ENCODE peak calls at places on chromosomes 12 and 14, in eight cellular contexts. T is nephron progenitor cell; R is ELF-1; Q is SHP77; K is right atrium auricular region; L is left ventricle myocardium inferior; C is lower lobe of right lung; N is naive thymus-derived CD8-positive, alpha-beta T cell. X is an unnamed sample.

GRCh38 chr12:21562859-21563258 is 36.8 kb downstream of the SPX start:
- DNase-seq in T (no peak), R (no peak), Q (no peak), K (no peak), L (no peak), C (no peak), N (no peak), X (no peak)

GRCh38 chr12:8890313-8891084 is 23.8 kb upstream of the PHC1 start:
- DNase-seq in T (peak; percentile 74), R (peak; percentile 78), Q (no peak), K (no peak), L (no peak), C (peak; percentile 46), N (peak; percentile 69), X (peak; percentile 52)

GRCh38 chr12:112992541-112993398 is 14.5 kb downstream of the OAS2 start:
- DNase-seq in T (peak; percentile 57), R (peak; percentile 78), Q (peak; percentile 81), K (peak; percentile 68), L (peak; percentile 20), C (peak; percentile 53), N (peak; percentile 39), X (peak; percentile 40)

GRCh38 chr14:50342211-50343080 is 30.3 kb downstream of the DMAC2L start:
- DNase-seq in T (peak; percentile 30), R (peak; percentile 77), Q (peak; percentile 56), K (peak; percentile 69), L (peak; percentile 51), C (peak; percentile 47), N (peak; percentile 54), X (no peak)

GRCh38 chr12:97046901-97047300 is 139.8 kb downstream of the NEDD1 start:
- DNase-seq in T (no peak), R (no peak), Q (no peak), K (no peak), L (no peak), C (no peak), N (no peak), X (no peak)

GRCh38 chr14:99774204-99774497 is 19.1 kb upstream of the EML1 start:
- DNase-seq in T (no peak), R (no peak), Q (no peak), K (no peak), L (no peak), C (no peak), N (no peak), X (no peak)

GRCh38 chr12:75366629-75367028 is 24.3 kb upstream of the GLIPR1L2 start:
- DNase-seq in T (no peak), R (no peak), Q (no peak), K (no peak), L (no peak), C (no peak), N (no peak), X (no peak)

GRCh38 chr12:109696485-109697269 is 16.9 kb upstream of the FAM222A start:
- DNase-seq in T (no peak), R (no peak), Q (no peak), K (no peak), L (no peak), C (no peak), N (no peak), X (no peak)

GRCh38 chr14:79514700-79515099 is 696.6 kb downstream of the DIO2 start:
- DNase-seq in T (no peak), R (peak; percentile 16), Q (no peak), K (no peak), L (no peak), C (no peak), N (no peak), X (no peak)

GRCh38 chr12:92032965-92033364 is 112.7 kb downstream of the BTG1 start:
- DNase-seq in T (no peak), R (no peak), Q (no peak), K (no peak), L (no peak), C (no peak), N (no peak), X (no peak)

GRCh38 chr14:24139272-24139934 is 2.0 kb downstream of the EMC9 start:
- DNase-seq in T (no peak), R (no peak), Q (peak; percentile 37), K (no peak), L (no peak), C (no peak), N (no peak), X (no peak)

GRCh38 chr14:53955671-53956426 is 776 bp downstream of the BMP4 start:
- DNase-seq in T (peak; percentile 59), R (peak; percentile 72), Q (no peak), K (peak; percentile 81), L (peak; percentile 77), C (peak; percentile 72), N (no peak), X (no peak)

GRCh38 chr12:109127533-109128242 is 11.3 kb downstream of the ACACB start:
- DNase-seq in T (no peak), R (no peak), Q (no peak), K (no peak), L (no peak), C (no peak), N (no peak), X (no peak)

GRCh38 chr12:106096376-106096775 is 42.4 kb downstream of the NUAK1 start:
- DNase-seq in T (no peak), R (no peak), Q (no peak), K (peak; percentile 80), L (no peak), C (no peak), N (no peak), X (no peak)

GRCh38 chr14:59262717-59263469 is 74.4 kb downstream of the DAAM1 start:
- DNase-seq in T (no peak), R (no peak), Q (peak; percentile 6), K (no peak), L (no peak), C (no peak), N (no peak), X (no peak)

GRCh38 chr12:89299417-89299816 is 52.9 kb downstream of the DUSP6 start:
- DNase-seq in T (no peak), R (no peak), Q (no peak), K (no peak), L (no peak), C (no peak), N (no peak), X (no peak)

GRCh38 chr12:104060791-104061190 is 3.5 kb upstream of the HCFC2 start:
- DNase-seq in T (no peak), R (no peak), Q (no peak), K (no peak), L (no peak), C (no peak), N (no peak), X (no peak)

GRCh38 chr14:36418937-36419336 is 98.5 kb upstream of the MBIP start:
- DNase-seq in T (no peak), R (no peak), Q (no peak), K (no peak), L (no peak), C (no peak), N (no peak), X (no peak)

GRCh38 chr14:46580941-46581671 is 70.5 kb downstream of the RPL10L start:
- DNase-seq in T (peak; percentile 39), R (peak; percentile 10), Q (peak; percentile 34), K (no peak), L (no peak), C (no peak), N (no peak), X (no peak)

GRCh38 chr14:65804752-65805473 is 392.4 kb downstream of the FUT8 start:
- DNase-seq in T (no peak), R (no peak), Q (no peak), K (no peak), L (no peak), C (no peak), N (no peak), X (no peak)

GRCh38 chr12:66321433-66321832 is 19.1 kb downstream of the HELB start:
- DNase-seq in T (no peak), R (no peak), Q (no peak), K (no peak), L (no peak), C (no peak), N (no peak), X (no peak)

GRCh38 chr14:78904094-78904493 is 733.9 kb downstream of the NRXN3 start:
- DNase-seq in T (no peak), R (no peak), Q (no peak), K (no peak), L (no peak), C (no peak), N (no peak), X (no peak)

GRCh38 chr12:62522984-62523383 is 56.4 kb downstream of the MON2 start:
- DNase-seq in T (no peak), R (no peak), Q (no peak), K (no peak), L (no peak), C (no peak), N (no peak), X (no peak)

GRCh38 chr14:65422093-65422834 is 9.7 kb downstream of the FUT8 start:
- DNase-seq in T (no peak), R (no peak), Q (no peak), K (no peak), L (no peak), C (no peak), N (no peak), X (no peak)

GRCh38 chr14:50926851-50927386 is 17.4 kb downstream of the PYGL start:
- DNase-seq in T (no peak), R (no peak), Q (no peak), K (no peak), L (no peak), C (no peak), N (no peak), X (no peak)

GRCh38 chr12:123621619-123622530 is 11.6 kb downstream of the EIF2B1 start:
- DNase-seq in T (no peak), R (no peak), Q (no peak), K (no peak), L (no peak), C (no peak), N (no peak), X (no peak)

GRCh38 chr12:115012861-115013667 is 329.1 kb upstream of the TBX3 start:
- DNase-seq in T (peak; percentile 19), R (peak; percentile 63), Q (no peak), K (no peak), L (peak; percentile 21), C (no peak), N (no peak), X (no peak)

GRCh38 chr14:24146978-24147760 is at the start of gene RNF31:
- DNase-seq in T (peak; percentile 97), R (peak; percentile 99), Q (peak; percentile 99), K (peak; percentile 99), L (peak; percentile 99), C (peak; percentile 99), N (peak; percentile 97), X (peak; percentile 95)

GRCh38 chr14:32038876-32039275 is 38.2 kb upstream of the ARHGAP5 start:
- DNase-seq in T (no peak), R (no peak), Q (no peak), K (no peak), L (no peak), C (no peak), N (no peak), X (no peak)

GRCh38 chr12:43992856-43993255 is 157.0 kb downstream of the TMEM117 start:
- DNase-seq in T (no peak), R (no peak), Q (no peak), K (no peak), L (no peak), C (no peak), N (no peak), X (no peak)

GRCh38 chr14:86022031-86022629 is 492.2 kb downstream of the FLRT2 start:
- DNase-seq in T (no peak), R (peak; percentile 16), Q (no peak), K (no peak), L (no peak), C (no peak), N (no peak), X (no peak)

GRCh38 chr14:95485222-95485819 is 31.1 kb downstream of the SYNE3 start:
- DNase-seq in T (no peak), R (peak; percentile 92), Q (no peak), K (no peak), L (no peak), C (no peak), N (no peak), X (no peak)

GRCh38 chr14:59133202-59133601 is 55.3 kb upstream of the DAAM1 start:
- DNase-seq in T (no peak), R (no peak), Q (no peak), K (no peak), L (no peak), C (no peak), N (no peak), X (no peak)